ENCODE peak calls at places on chromosomes 12 and 14, in ten cellular contexts. D, L, G, H, Z, R, V, B, U and M are unnamed samples.

GRCh38 chr12:122225683-122226365 is at the start of gene DIABLO:
- DNase-seq in Z (peak), H (peak), L (peak), V (peak), G (peak), R (peak), D (peak), B (peak), U (peak), M (peak)

GRCh38 chr14:69079188-69079742 is 73.7 kb downstream of the DCAF5 start:
- DNase-seq in G (no peak), B (no peak), R (peak), D (peak), L (peak), Z (no peak), U (no peak), V (no peak), H (peak), M (no peak)

GRCh38 chr12:2688381-2688881 is 106.3 kb upstream of the FKBP4 start:
- DNase-seq in D (no peak), V (no peak), Z (peak), G (no peak), B (no peak), H (no peak), R (no peak), U (no peak), L (no peak), M (no peak)

GRCh38 chr14:78022059-78022458 is 148.1 kb upstream of the NRXN3 start:
- DNase-seq in G (peak), H (peak), L (peak), Z (no peak), R (peak), B (peak), U (no peak), V (no peak), D (peak), M (no peak)

GRCh38 chr12:76264617-76265016 is 83.6 kb downstream of the BBS10 start:
- DNase-seq in B (no peak), G (no peak), H (no peak), D (peak), L (no peak), U (no peak), R (peak), Z (no peak), V (no peak), M (no peak)

GRCh38 chr14:23112359-23113178 is 6.5 kb downstream of the CEBPE start:
- DNase-seq in G (no peak), Z (no peak), H (no peak), V (peak), B (no peak), L (no peak), D (no peak), U (no peak), R (no peak), M (no peak)

GRCh38 chr14:91947196-91948184 is at the start of gene FBLN5:
- DNase-seq in D (peak), L (peak), Z (peak), G (peak), U (peak), V (peak), B (peak), H (peak), R (peak), M (no peak)

GRCh38 chr12:65306603-65307501 is 28.4 kb downstream of the MSRB3 start:
- DNase-seq in G (no peak), Z (no peak), V (no peak), L (peak), B (no peak), D (peak), U (no peak), H (peak), R (peak), M (no peak)